ENCODE peak calls at places on chromosomes 3 and 15, in ten cellular contexts. One of them, this sample, is unnamed.

GRCh38 chr3:184952671-184953070 is 140.7 kb downstream of the VPS8 start:
- DNase-seq in colonic mucosa: no peak
- DNase-seq in Panc1: no peak
- DNase-seq in cardiac muscle cell: peak; percentile 46
- DNase-seq in aorta: no peak
- DNase-seq in CD4-positive, alpha-beta T cell: no peak
- DNase-seq in endodermal cell: no peak
- DNase-seq in effector memory CD4-positive, alpha-beta T cell: no peak
- DNase-seq in CD4-positive, CD25-positive, alpha-beta regulatory T cell: no peak
- DNase-seq in brain microvascular endothelial cell: no peak
- DNase-seq in this sample: no peak

GRCh38 chr3:148643389-148643840 is 54.3 kb upstream of the AGTR1 start:
- DNase-seq in colonic mucosa: no peak
- DNase-seq in CD4-positive, alpha-beta T cell: no peak
- DNase-seq in Panc1: no peak
- DNase-seq in cardiac muscle cell: peak; percentile 76
- DNase-seq in aorta: no peak
- DNase-seq in effector memory CD4-positive, alpha-beta T cell: no peak
- DNase-seq in CD4-positive, CD25-positive, alpha-beta regulatory T cell: no peak
- DNase-seq in brain microvascular endothelial cell: peak; percentile 65
- DNase-seq in endodermal cell: no peak
- DNase-seq in this sample: no peak

GRCh38 chr15:48267766-48268165 is 61.7 kb downstream of the SLC12A1 start:
- DNase-seq in aorta: no peak
- DNase-seq in CD4-positive, CD25-positive, alpha-beta regulatory T cell: no peak
- DNase-seq in colonic mucosa: no peak
- DNase-seq in endodermal cell: no peak
- DNase-seq in cardiac muscle cell: no peak
- DNase-seq in effector memory CD4-positive, alpha-beta T cell: no peak
- DNase-seq in brain microvascular endothelial cell: no peak
- DNase-seq in CD4-positive, alpha-beta T cell: no peak
- DNase-seq in Panc1: no peak
- DNase-seq in this sample: no peak

GRCh38 chr3:139292933-139293664 is 50.7 kb upstream of the MRPS22 start:
- DNase-seq in colonic mucosa: no peak
- DNase-seq in endodermal cell: no peak
- DNase-seq in CD4-positive, alpha-beta T cell: no peak
- DNase-seq in brain microvascular endothelial cell: no peak
- DNase-seq in aorta: no peak
- DNase-seq in CD4-positive, CD25-positive, alpha-beta regulatory T cell: no peak
- DNase-seq in cardiac muscle cell: no peak
- DNase-seq in effector memory CD4-positive, alpha-beta T cell: no peak
- DNase-seq in Panc1: no peak
- DNase-seq in this sample: no peak

GRCh38 chr3:138862924-138863775 is 28.4 kb upstream of the PIK3CB start:
- DNase-seq in aorta: no peak
- DNase-seq in brain microvascular endothelial cell: peak; percentile 65
- DNase-seq in effector memory CD4-positive, alpha-beta T cell: no peak
- DNase-seq in endodermal cell: peak; percentile 87
- DNase-seq in cardiac muscle cell: peak; percentile 63
- DNase-seq in colonic mucosa: peak; percentile 82
- DNase-seq in Panc1: peak; percentile 60
- DNase-seq in CD4-positive, alpha-beta T cell: no peak
- DNase-seq in CD4-positive, CD25-positive, alpha-beta regulatory T cell: no peak
- DNase-seq in this sample: peak; percentile 7

GRCh38 chr3:139944256-139944910 is 9.4 kb downstream of the CLSTN2 start:
- DNase-seq in cardiac muscle cell: no peak
- DNase-seq in Panc1: no peak
- DNase-seq in brain microvascular endothelial cell: no peak
- DNase-seq in CD4-positive, CD25-positive, alpha-beta regulatory T cell: no peak
- DNase-seq in effector memory CD4-positive, alpha-beta T cell: no peak
- DNase-seq in colonic mucosa: no peak
- DNase-seq in CD4-positive, alpha-beta T cell: no peak
- DNase-seq in aorta: no peak
- DNase-seq in endodermal cell: no peak
- DNase-seq in this sample: no peak

GRCh38 chr3:177538743-177539730 is 341.8 kb upstream of the TBL1XR1 start:
- DNase-seq in cardiac muscle cell: peak; percentile 38
- DNase-seq in Panc1: no peak
- DNase-seq in effector memory CD4-positive, alpha-beta T cell: no peak
- DNase-seq in CD4-positive, alpha-beta T cell: no peak
- DNase-seq in aorta: no peak
- DNase-seq in colonic mucosa: no peak
- DNase-seq in endodermal cell: no peak
- DNase-seq in brain microvascular endothelial cell: no peak
- DNase-seq in CD4-positive, CD25-positive, alpha-beta regulatory T cell: no peak
- DNase-seq in this sample: no peak

GRCh38 chr3:32817561-32818430 is at the start of gene TRIM71:
- DNase-seq in CD4-positive, alpha-beta T cell: no peak
- DNase-seq in Panc1: no peak
- DNase-seq in colonic mucosa: no peak
- DNase-seq in aorta: peak; percentile 69
- DNase-seq in effector memory CD4-positive, alpha-beta T cell: no peak
- DNase-seq in cardiac muscle cell: no peak
- DNase-seq in endodermal cell: peak; percentile 70
- DNase-seq in brain microvascular endothelial cell: no peak
- DNase-seq in CD4-positive, CD25-positive, alpha-beta regulatory T cell: no peak
- DNase-seq in this sample: no peak

GRCh38 chr3:23264413-23264812 is 61.3 kb downstream of the UBE2E2 start:
- DNase-seq in CD4-positive, alpha-beta T cell: no peak
- DNase-seq in CD4-positive, CD25-positive, alpha-beta regulatory T cell: no peak
- DNase-seq in endodermal cell: no peak
- DNase-seq in colonic mucosa: no peak
- DNase-seq in Panc1: no peak
- DNase-seq in effector memory CD4-positive, alpha-beta T cell: no peak
- DNase-seq in cardiac muscle cell: peak; percentile 63
- DNase-seq in aorta: no peak
- DNase-seq in brain microvascular endothelial cell: peak; percentile 65
- DNase-seq in this sample: no peak

GRCh38 chr3:181693280-181693679 is 18.4 kb upstream of the SOX2 start:
- DNase-seq in effector memory CD4-positive, alpha-beta T cell: no peak
- DNase-seq in CD4-positive, CD25-positive, alpha-beta regulatory T cell: no peak
- DNase-seq in colonic mucosa: no peak
- DNase-seq in brain microvascular endothelial cell: no peak
- DNase-seq in CD4-positive, alpha-beta T cell: no peak
- DNase-seq in Panc1: no peak
- DNase-seq in cardiac muscle cell: no peak
- DNase-seq in aorta: no peak
- DNase-seq in endodermal cell: no peak
- DNase-seq in this sample: no peak

GRCh38 chr3:70358978-70359580 is 46.6 kb upstream of the MDFIC2 start:
- DNase-seq in aorta: no peak
- DNase-seq in brain microvascular endothelial cell: peak; percentile 48
- DNase-seq in effector memory CD4-positive, alpha-beta T cell: no peak
- DNase-seq in Panc1: peak; percentile 4
- DNase-seq in colonic mucosa: peak; percentile 19
- DNase-seq in endodermal cell: peak; percentile 45
- DNase-seq in CD4-positive, alpha-beta T cell: no peak
- DNase-seq in cardiac muscle cell: peak; percentile 62
- DNase-seq in CD4-positive, CD25-positive, alpha-beta regulatory T cell: no peak
- DNase-seq in this sample: no peak

GRCh38 chr3:192889694-192890093 is 28.0 kb downstream of the MB21D2 start:
- DNase-seq in cardiac muscle cell: no peak
- DNase-seq in effector memory CD4-positive, alpha-beta T cell: no peak
- DNase-seq in CD4-positive, CD25-positive, alpha-beta regulatory T cell: no peak
- DNase-seq in aorta: no peak
- DNase-seq in brain microvascular endothelial cell: no peak
- DNase-seq in endodermal cell: no peak
- DNase-seq in CD4-positive, alpha-beta T cell: no peak
- DNase-seq in colonic mucosa: no peak
- DNase-seq in Panc1: no peak
- DNase-seq in this sample: no peak

GRCh38 chr3:55434789-55435188 is 52.3 kb downstream of the WNT5A start:
- DNase-seq in aorta: no peak
- DNase-seq in colonic mucosa: peak; percentile 49
- DNase-seq in brain microvascular endothelial cell: peak; percentile 12
- DNase-seq in CD4-positive, alpha-beta T cell: no peak
- DNase-seq in CD4-positive, CD25-positive, alpha-beta regulatory T cell: no peak
- DNase-seq in Panc1: peak; percentile 2
- DNase-seq in effector memory CD4-positive, alpha-beta T cell: no peak
- DNase-seq in endodermal cell: peak; percentile 68
- DNase-seq in cardiac muscle cell: peak; percentile 46
- DNase-seq in this sample: no peak

GRCh38 chr3:46466273-46466672 is 1.6 kb upstream of the LTF start:
- DNase-seq in effector memory CD4-positive, alpha-beta T cell: no peak
- DNase-seq in colonic mucosa: no peak
- DNase-seq in Panc1: no peak
- DNase-seq in aorta: peak; percentile 69
- DNase-seq in brain microvascular endothelial cell: no peak
- DNase-seq in endodermal cell: peak; percentile 12
- DNase-seq in CD4-positive, alpha-beta T cell: no peak
- DNase-seq in CD4-positive, CD25-positive, alpha-beta regulatory T cell: no peak
- DNase-seq in cardiac muscle cell: peak; percentile 24
- DNase-seq in this sample: no peak

GRCh38 chr15:78934063-78935023 is 10.5 kb downstream of the CTSH start:
- DNase-seq in colonic mucosa: no peak
- DNase-seq in aorta: peak; percentile 78
- DNase-seq in Panc1: no peak
- DNase-seq in cardiac muscle cell: peak; percentile 55
- DNase-seq in brain microvascular endothelial cell: no peak
- DNase-seq in CD4-positive, CD25-positive, alpha-beta regulatory T cell: no peak
- DNase-seq in CD4-positive, alpha-beta T cell: no peak
- DNase-seq in endodermal cell: peak; percentile 43
- DNase-seq in effector memory CD4-positive, alpha-beta T cell: no peak
- DNase-seq in this sample: no peak

GRCh38 chr3:162072656-162073055 is 576.0 kb downstream of the OTOL1 start:
- DNase-seq in brain microvascular endothelial cell: no peak
- DNase-seq in Panc1: no peak
- DNase-seq in cardiac muscle cell: no peak
- DNase-seq in colonic mucosa: no peak
- DNase-seq in CD4-positive, alpha-beta T cell: no peak
- DNase-seq in CD4-positive, CD25-positive, alpha-beta regulatory T cell: no peak
- DNase-seq in effector memory CD4-positive, alpha-beta T cell: no peak
- DNase-seq in endodermal cell: no peak
- DNase-seq in aorta: no peak
- DNase-seq in this sample: no peak

GRCh38 chr15:65857718-65858402 is 11.4 kb upstream of the RAB11A start:
- DNase-seq in colonic mucosa: no peak
- DNase-seq in Panc1: no peak
- DNase-seq in CD4-positive, alpha-beta T cell: no peak
- DNase-seq in cardiac muscle cell: no peak
- DNase-seq in brain microvascular endothelial cell: no peak
- DNase-seq in aorta: no peak
- DNase-seq in endodermal cell: peak; percentile 49
- DNase-seq in CD4-positive, CD25-positive, alpha-beta regulatory T cell: no peak
- DNase-seq in effector memory CD4-positive, alpha-beta T cell: no peak
- DNase-seq in this sample: no peak

GRCh38 chr3:13348671-13349396 is 71.3 kb downstream of the NUP210 start:
- DNase-seq in colonic mucosa: no peak
- DNase-seq in brain microvascular endothelial cell: no peak
- DNase-seq in aorta: no peak
- DNase-seq in cardiac muscle cell: peak; percentile 34
- DNase-seq in Panc1: no peak
- DNase-seq in effector memory CD4-positive, alpha-beta T cell: no peak
- DNase-seq in CD4-positive, alpha-beta T cell: peak; percentile 32
- DNase-seq in endodermal cell: peak; percentile 87
- DNase-seq in CD4-positive, CD25-positive, alpha-beta regulatory T cell: no peak
- DNase-seq in this sample: no peak

GRCh38 chr3:156307704-156308103 is 187.3 kb downstream of the KCNAB1 start:
- DNase-seq in Panc1: no peak
- DNase-seq in brain microvascular endothelial cell: peak; percentile 93
- DNase-seq in cardiac muscle cell: peak; percentile 88
- DNase-seq in effector memory CD4-positive, alpha-beta T cell: no peak
- DNase-seq in CD4-positive, alpha-beta T cell: no peak
- DNase-seq in endodermal cell: no peak
- DNase-seq in aorta: peak; percentile 93
- DNase-seq in CD4-positive, CD25-positive, alpha-beta regulatory T cell: no peak
- DNase-seq in colonic mucosa: peak; percentile 57
- DNase-seq in this sample: no peak

GRCh38 chr3:46607603-46608028 is 4.7 kb upstream of the FAM240A start:
- DNase-seq in brain microvascular endothelial cell: no peak
- DNase-seq in Panc1: no peak
- DNase-seq in endodermal cell: peak; percentile 81
- DNase-seq in cardiac muscle cell: peak; percentile 22
- DNase-seq in effector memory CD4-positive, alpha-beta T cell: no peak
- DNase-seq in CD4-positive, alpha-beta T cell: no peak
- DNase-seq in colonic mucosa: no peak
- DNase-seq in CD4-positive, CD25-positive, alpha-beta regulatory T cell: no peak
- DNase-seq in aorta: no peak
- DNase-seq in this sample: no peak

GRCh38 chr15:88166330-88166993 is 90.1 kb downstream of the NTRK3 start:
- DNase-seq in CD4-positive, alpha-beta T cell: no peak
- DNase-seq in CD4-positive, CD25-positive, alpha-beta regulatory T cell: no peak
- DNase-seq in brain microvascular endothelial cell: no peak
- DNase-seq in effector memory CD4-positive, alpha-beta T cell: no peak
- DNase-seq in aorta: peak; percentile 85
- DNase-seq in Panc1: no peak
- DNase-seq in cardiac muscle cell: peak; percentile 5
- DNase-seq in endodermal cell: peak; percentile 91
- DNase-seq in colonic mucosa: no peak
- DNase-seq in this sample: no peak

GRCh38 chr3:171796625-171797264 is 13.5 kb downstream of the PLD1 start:
- DNase-seq in endodermal cell: no peak
- DNase-seq in CD4-positive, CD25-positive, alpha-beta regulatory T cell: no peak
- DNase-seq in effector memory CD4-positive, alpha-beta T cell: no peak
- DNase-seq in Panc1: no peak
- DNase-seq in colonic mucosa: no peak
- DNase-seq in brain microvascular endothelial cell: no peak
- DNase-seq in aorta: no peak
- DNase-seq in CD4-positive, alpha-beta T cell: no peak
- DNase-seq in cardiac muscle cell: no peak
- DNase-seq in this sample: no peak
- H3K27ac ChIP-seq in endodermal cell: no peak overlapping the region
- H3K27ac ChIP-seq in CD4-positive, CD25-positive, alpha-beta regulatory T cell: no peak overlapping the region
- H3K27ac ChIP-seq in effector memory CD4-positive, alpha-beta T cell: no peak overlapping the region
- H3K27ac ChIP-seq in Panc1: peak overlapping the region; percentile 17
- H3K27ac ChIP-seq in colonic mucosa: no peak overlapping the region
- H3K27ac ChIP-seq in brain microvascular endothelial cell: peak overlapping the region; percentile 78
- H3K27ac ChIP-seq in aorta: no peak overlapping the region
- H3K27ac ChIP-seq in CD4-positive, alpha-beta T cell: no peak overlapping the region
- H3K27ac ChIP-seq in cardiac muscle cell: no peak overlapping the region
- H3K27ac ChIP-seq in this sample: no peak overlapping the region

GRCh38 chr15:96322401-96323249 is 7.9 kb upstream of the NR2F2 start:
- DNase-seq in colonic mucosa: peak; percentile 19
- DNase-seq in brain microvascular endothelial cell: peak; percentile 27
- DNase-seq in CD4-positive, CD25-positive, alpha-beta regulatory T cell: no peak
- DNase-seq in Panc1: no peak
- DNase-seq in endodermal cell: peak; percentile 79
- DNase-seq in effector memory CD4-positive, alpha-beta T cell: no peak
- DNase-seq in CD4-positive, alpha-beta T cell: no peak
- DNase-seq in aorta: peak; percentile 81
- DNase-seq in cardiac muscle cell: no peak
- DNase-seq in this sample: no peak
- H3K27ac ChIP-seq in colonic mucosa: peak overlapping the region; percentile 63
- H3K27ac ChIP-seq in brain microvascular endothelial cell: peak overlapping the region; percentile 81
- H3K27ac ChIP-seq in CD4-positive, CD25-positive, alpha-beta regulatory T cell: no peak overlapping the region
- H3K27ac ChIP-seq in Panc1: peak overlapping the region; percentile 78
- H3K27ac ChIP-seq in endodermal cell: peak overlapping the region; percentile 9
- H3K27ac ChIP-seq in effector memory CD4-positive, alpha-beta T cell: no peak overlapping the region
- H3K27ac ChIP-seq in CD4-positive, alpha-beta T cell: no peak overlapping the region
- H3K27ac ChIP-seq in aorta: peak overlapping the region; percentile 66
- H3K27ac ChIP-seq in cardiac muscle cell: no peak overlapping the region
- H3K27ac ChIP-seq in this sample: peak overlapping the region; percentile 67

GRCh38 chr3:129794319-129795201 is 99.0 kb downstream of the TMCC1 start:
- DNase-seq in brain microvascular endothelial cell: no peak
- DNase-seq in Panc1: peak; percentile 30
- DNase-seq in endodermal cell: peak; percentile 92
- DNase-seq in effector memory CD4-positive, alpha-beta T cell: no peak
- DNase-seq in colonic mucosa: peak; percentile 74
- DNase-seq in cardiac muscle cell: peak; percentile 46
- DNase-seq in aorta: no peak
- DNase-seq in CD4-positive, alpha-beta T cell: no peak
- DNase-seq in CD4-positive, CD25-positive, alpha-beta regulatory T cell: no peak
- DNase-seq in this sample: no peak
- H3K27ac ChIP-seq in brain microvascular endothelial cell: no peak overlapping the region
- H3K27ac ChIP-seq in Panc1: peak overlapping the region; percentile 73
- H3K27ac ChIP-seq in endodermal cell: peak overlapping the region; percentile 82
- H3K27ac ChIP-seq in effector memory CD4-positive, alpha-beta T cell: no peak overlapping the region
- H3K27ac ChIP-seq in colonic mucosa: no peak overlapping the region
- H3K27ac ChIP-seq in cardiac muscle cell: peak overlapping the region; percentile 42
- H3K27ac ChIP-seq in aorta: no peak overlapping the region
- H3K27ac ChIP-seq in CD4-positive, alpha-beta T cell: no peak overlapping the region
- H3K27ac ChIP-seq in CD4-positive, CD25-positive, alpha-beta regulatory T cell: no peak overlapping the region
- H3K27ac ChIP-seq in this sample: no peak overlapping the region

GRCh38 chr3:160649596-160649995 is 27.4 kb upstream of the ARL14 start:
- DNase-seq in brain microvascular endothelial cell: no peak
- DNase-seq in effector memory CD4-positive, alpha-beta T cell: no peak
- DNase-seq in endodermal cell: no peak
- DNase-seq in aorta: no peak
- DNase-seq in Panc1: no peak
- DNase-seq in CD4-positive, CD25-positive, alpha-beta regulatory T cell: no peak
- DNase-seq in cardiac muscle cell: no peak
- DNase-seq in CD4-positive, alpha-beta T cell: no peak
- DNase-seq in colonic mucosa: no peak
- DNase-seq in this sample: no peak
- H3K27ac ChIP-seq in brain microvascular endothelial cell: no peak overlapping the region
- H3K27ac ChIP-seq in effector memory CD4-positive, alpha-beta T cell: no peak overlapping the region
- H3K27ac ChIP-seq in endodermal cell: no peak overlapping the region
- H3K27ac ChIP-seq in aorta: no peak overlapping the region
- H3K27ac ChIP-seq in Panc1: no peak overlapping the region
- H3K27ac ChIP-seq in CD4-positive, CD25-positive, alpha-beta regulatory T cell: no peak overlapping the region
- H3K27ac ChIP-seq in cardiac muscle cell: no peak overlapping the region
- H3K27ac ChIP-seq in CD4-positive, alpha-beta T cell: no peak overlapping the region
- H3K27ac ChIP-seq in colonic mucosa: no peak overlapping the region
- H3K27ac ChIP-seq in this sample: no peak overlapping the region